ENCODE peak calls at places on chromosomes 12 and 14, in eight cellular contexts. Y, Z, T, G, P, D, W and O are unnamed samples.

GRCh38 chr12:131499160-131499863 is 211.6 kb upstream of the SFSWAP start:
- DNase-seq in P (no peak), W (no peak), G (no peak), D (no peak), Y (no peak), Z (no peak), T (no peak), O (no peak)

GRCh38 chr12:2273288-2273687 is 220.5 kb downstream of the CACNA1C start:
- DNase-seq in Z (no peak), G (no peak), Y (no peak), T (no peak), P (no peak), W (no peak), D (no peak), O (peak)

GRCh38 chr14:99241314-99242035 is 30.5 kb downstream of the BCL11B start:
- DNase-seq in Z (no peak), T (no peak), Y (no peak), W (no peak), G (no peak), D (no peak), P (no peak), O (no peak)

GRCh38 chr12:123102381-123102780 is 48.5 kb downstream of the PITPNM2 start:
- DNase-seq in G (no peak), D (no peak), P (no peak), T (no peak), Z (no peak), W (no peak), Y (no peak), O (no peak)

GRCh38 chr14:54252072-54252730 is 144.6 kb upstream of the CDKN3 start:
- DNase-seq in T (peak), D (no peak), Y (no peak), G (peak), Z (no peak), W (no peak), P (no peak), O (peak)

GRCh38 chr12:16323010-16323409 is 24.4 kb upstream of the MGST1 start:
- DNase-seq in W (no peak), P (no peak), D (no peak), T (no peak), Z (no peak), Y (no peak), G (no peak), O (peak)

GRCh38 chr14:105165761-105166485 is 2.7 kb downstream of the JAG2 start:
- DNase-seq in P (no peak), D (no peak), T (no peak), Z (no peak), Y (no peak), W (no peak), G (no peak), O (no peak)

GRCh38 chr14:73680821-73681220 is 33.4 kb downstream of the PNMA1 start:
- DNase-seq in Y (no peak), D (no peak), W (no peak), P (no peak), G (no peak), Z (no peak), T (no peak), O (no peak)

GRCh38 chr12:73186272-73186671 is 914.1 kb downstream of the TRHDE start:
- DNase-seq in D (no peak), Y (no peak), P (no peak), G (no peak), Z (no peak), T (no peak), W (no peak), O (no peak)

GRCh38 chr12:52807544-52808470 is 6.1 kb downstream of the KRT4 start:
- DNase-seq in W (no peak), Z (no peak), G (no peak), P (no peak), Y (no peak), D (no peak), T (no peak), O (no peak)

GRCh38 chr14:93010118-93010475 is 87.1 kb downstream of the CHGA start:
- DNase-seq in Z (no peak), W (no peak), Y (no peak), T (peak), P (no peak), D (no peak), G (no peak), O (no peak)

GRCh38 chr14:61420326-61420725 is 98.9 kb downstream of the PRKCH start:
- DNase-seq in Z (no peak), Y (no peak), G (peak), T (no peak), D (no peak), W (no peak), P (no peak), O (peak)

GRCh38 chr14:70086685-70087379 is 101.9 kb downstream of the SLC8A3 start:
- DNase-seq in G (peak), Z (peak), W (no peak), P (no peak), Y (peak), T (peak), D (peak), O (peak)

GRCh38 chr12:15050664-15051063 is 77.8 kb downstream of the PDE6H start:
- DNase-seq in T (no peak), G (no peak), W (no peak), P (no peak), D (no peak), Z (no peak), Y (no peak), O (no peak)

GRCh38 chr12:112116232-112117060 is 7.9 kb upstream of the NAA25 start:
- DNase-seq in P (no peak), Y (peak), Z (peak), W (peak), T (peak), G (peak), D (peak), O (peak)

GRCh38 chr12:67437011-67437410 is 167.9 kb downstream of the CAND1 start:
- DNase-seq in W (no peak), D (no peak), G (no peak), T (no peak), Y (no peak), P (no peak), Z (no peak), O (no peak)

GRCh38 chr12:132411457-132411856 is 78.5 kb upstream of the FBRSL1 start:
- DNase-seq in Z (no peak), D (no peak), Y (no peak), G (no peak), T (no peak), W (no peak), P (no peak), O (no peak)

GRCh38 chr14:99732436-99733220 is 48.5 kb downstream of the CYP46A1 start:
- DNase-seq in D (no peak), T (no peak), P (no peak), Y (peak), G (no peak), W (no peak), Z (no peak), O (no peak)

GRCh38 chr12:50052964-50053363 is 4.4 kb upstream of the ASIC1 start:
- DNase-seq in W (no peak), D (no peak), Y (no peak), T (no peak), P (no peak), Z (peak), G (no peak), O (no peak)

GRCh38 chr14:86858591-86858990 is 1134.4 kb downstream of the GALC start:
- DNase-seq in Y (no peak), Z (no peak), T (no peak), W (no peak), G (no peak), P (no peak), D (no peak), O (no peak)

GRCh38 chr12:109099426-109100020 is 2.1 kb downstream of the UNG start:
- DNase-seq in P (no peak), W (no peak), G (no peak), Z (no peak), T (no peak), D (no peak), Y (no peak), O (no peak)

GRCh38 chr12:51536159-51536558 is 54.9 kb upstream of the SCN8A start:
- DNase-seq in Z (no peak), P (no peak), D (peak), T (no peak), W (no peak), Y (no peak), G (peak), O (peak)

GRCh38 chr12:53268009-53268636 is at the start of gene ESPL1:
- DNase-seq in G (peak), D (peak), Z (peak), Y (peak), W (peak), P (peak), T (peak), O (peak)

GRCh38 chr12:122984612-122985358 is 4.3 kb downstream of the ARL6IP4 start:
- DNase-seq in Y (no peak), G (no peak), D (peak), Z (no peak), T (peak), W (no peak), P (no peak), O (no peak)

GRCh38 chr12:55060470-55060869 is 40.7 kb downstream of the NEUROD4 start:
- DNase-seq in Z (no peak), P (peak), D (peak), Y (no peak), G (no peak), W (no peak), T (no peak), O (no peak)

GRCh38 chr12:55034218-55034617 is 14.4 kb downstream of the NEUROD4 start:
- DNase-seq in Z (no peak), D (no peak), T (no peak), W (no peak), G (no peak), Y (no peak), P (no peak), O (no peak)

GRCh38 chr12:40104461-40105264 is 1.2 kb downstream of the SLC2A13 start:
- DNase-seq in Y (no peak), G (peak), D (peak), T (no peak), P (no peak), W (no peak), Z (no peak), O (peak)

GRCh38 chr14:102927878-102928411 is 5.5 kb downstream of the AMN start:
- DNase-seq in P (no peak), Y (peak), W (no peak), D (no peak), T (no peak), G (no peak), Z (no peak), O (no peak)

GRCh38 chr14:31418440-31418839 is 1.9 kb downstream of the HEATR5A start:
- DNase-seq in P (no peak), Z (no peak), Y (no peak), W (no peak), G (no peak), D (no peak), T (no peak), O (no peak)

GRCh38 chr14:37056473-37056872 is 115.9 kb downstream of the SLC25A21 start:
- DNase-seq in G (peak), W (no peak), T (no peak), Z (no peak), D (peak), P (no peak), Y (peak), O (peak)

GRCh38 chr12:46770501-46771183 is 55.2 kb downstream of the SLC38A4 start:
- DNase-seq in P (no peak), D (no peak), W (no peak), T (peak), G (no peak), Y (no peak), Z (no peak), O (peak)

GRCh38 chr12:96858162-96858561 is 48.9 kb upstream of the NEDD1 start:
- DNase-seq in T (no peak), G (no peak), D (no peak), Z (no peak), P (no peak), Y (no peak), W (no peak), O (no peak)

GRCh38 chr12:82124711-82125110 is 233.5 kb downstream of the CCDC59 start:
- DNase-seq in G (no peak), Z (no peak), T (no peak), W (no peak), P (no peak), D (no peak), Y (no peak), O (no peak)
- TF ChIP-seq USF2 in G (no peak), Z (no peak), T (no peak), W (no peak), P (no peak), D (no peak), Y (no peak), O (no peak)

GRCh38 chr12:12804432-12804886 is 8.7 kb upstream of the DDX47 start:
- DNase-seq in Y (no peak), T (peak), W (no peak), D (no peak), P (no peak), G (peak), Z (no peak), O (peak)
- TF ChIP-seq USF2 in Y (no peak), T (no peak), W (no peak), D (no peak), P (no peak), G (no peak), Z (no peak), O (no peak)

DNA sequence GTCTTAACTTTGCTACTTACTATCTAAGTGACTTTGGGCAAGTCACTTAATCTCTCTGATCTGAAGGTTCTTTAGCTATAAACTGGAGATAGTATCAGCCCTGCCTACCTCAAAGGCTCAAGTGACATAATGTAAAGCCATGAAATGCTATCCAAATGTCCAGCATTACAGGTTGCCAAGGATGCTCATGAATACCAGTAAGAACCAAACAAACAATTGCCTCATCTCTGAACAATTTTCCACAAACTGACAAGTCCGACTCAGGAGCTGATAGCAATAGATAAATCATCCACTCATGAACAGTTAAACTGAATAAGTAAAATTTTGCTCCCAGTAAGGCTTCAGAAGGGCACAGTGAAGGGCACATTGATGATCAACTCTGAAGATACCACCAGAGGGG is 51.5 kb downstream of the LMNTD1 start:
- DNase-seq in T (no peak), D (no peak), Y (no peak), W (no peak), Z (no peak), G (no peak), P (no peak), O (peak)
- TF ChIP-seq USF2 in T (no peak), D (no peak), Y (no peak), W (no peak), Z (no peak), G (no peak), P (no peak), O (no peak)

GRCh38 chr12:57632369-57632897 is 568 bp downstream of the B4GALNT1 start:
- DNase-seq in D (peak), W (peak), T (no peak), Y (peak), G (peak), P (no peak), Z (peak), O (no peak)

GRCh38 chr12:57629897-57630471 is 3.0 kb downstream of the B4GALNT1 start:
- DNase-seq in Y (no peak), W (no peak), T (no peak), G (no peak), Z (peak), P (no peak), D (no peak), O (no peak)

GRCh38 chr12:57630891-57631433 is 2.0 kb downstream of the B4GALNT1 start:
- DNase-seq in T (no peak), G (no peak), P (no peak), Z (peak), Y (no peak), W (no peak), D (no peak), O (no peak)

GRCh38 chr12:57632898-57633825 is at the start of gene B4GALNT1:
- DNase-seq in Y (peak), P (no peak), D (peak), G (peak), T (no peak), Z (peak), W (no peak), O (peak)

DNA sequence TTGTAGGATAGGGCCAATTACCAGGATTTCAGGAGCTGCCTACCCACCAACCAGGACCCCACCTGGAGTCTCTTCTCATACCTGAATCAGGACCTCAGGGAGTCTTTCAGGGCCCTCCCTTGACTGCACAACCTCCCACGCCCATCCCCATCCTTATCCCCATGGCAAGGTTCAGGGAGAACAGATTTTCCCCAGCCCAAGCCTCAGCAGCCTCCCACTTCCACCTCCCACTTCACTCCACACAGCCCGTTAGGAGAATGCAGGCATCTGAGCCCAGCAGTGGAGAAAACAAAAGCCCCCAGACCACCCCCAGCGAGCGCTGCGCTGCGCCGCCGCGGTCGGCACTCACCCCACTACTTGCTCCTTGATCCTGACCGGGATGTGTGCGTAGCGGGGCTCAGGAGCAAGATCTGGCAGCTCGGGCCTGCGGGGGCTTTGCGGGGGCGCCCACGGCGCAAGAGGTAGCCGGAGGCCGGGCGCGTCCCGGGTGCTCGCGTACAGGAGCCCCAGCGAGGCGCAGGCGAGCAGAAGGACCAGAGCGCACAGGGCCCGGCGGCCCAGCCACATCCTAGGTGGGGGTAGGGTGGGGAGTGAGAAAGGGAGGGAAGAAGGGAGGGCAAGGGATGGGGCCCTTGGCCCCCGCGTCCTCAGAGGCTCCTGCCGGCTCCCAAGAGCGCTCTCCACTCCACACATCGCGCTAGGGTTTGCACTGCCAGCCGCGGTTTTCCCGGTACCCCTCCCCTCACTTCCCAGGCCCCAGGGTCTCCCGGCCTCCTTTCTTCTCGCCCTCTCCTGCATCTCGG is 1.2 kb downstream of the B4GALNT1 start:
- DNase-seq in Z (peak), G (no peak), D (no peak), P (no peak), Y (peak), W (peak), T (no peak), O (no peak)
- TF ChIP-seq USF2 in Z (no peak), G (no peak), D (no peak), P (no peak), Y (no peak), W (no peak), T (no peak), O (no peak)

GRCh38 chr12:107318804-107319535 is 225.6 kb upstream of the CRY1 start:
- DNase-seq in Y (peak), D (no peak), G (peak), W (peak), Z (peak), T (no peak), P (no peak), O (peak)
- TF ChIP-seq USF2 in Y (no peak), D (no peak), G (no peak), W (no peak), Z (no peak), T (no peak), P (no peak), O (no peak)

DNA sequence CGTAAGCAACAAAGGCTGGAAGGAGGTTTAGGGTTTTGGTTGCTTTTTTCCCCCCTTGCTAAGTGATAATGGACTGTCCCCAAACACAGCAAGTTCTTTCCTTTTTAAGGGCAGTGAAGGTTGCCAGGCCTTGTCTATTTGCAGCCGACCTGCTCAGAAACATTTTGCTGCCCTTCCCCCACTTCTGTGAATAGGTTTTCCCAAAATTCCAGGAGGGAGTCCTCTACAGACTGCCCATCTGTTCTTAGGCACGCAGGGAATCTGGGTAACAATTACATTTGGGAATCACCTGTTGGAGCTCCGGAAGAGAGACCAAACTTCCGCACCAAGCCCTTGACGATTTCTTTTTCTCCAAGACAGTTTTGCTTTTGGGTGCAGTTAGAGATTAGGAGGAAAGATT is 102.8 kb upstream of the NTF3 start:
- DNase-seq in T (no peak), G (no peak), P (no peak), W (no peak), Z (no peak), D (no peak), Y (no peak), O (no peak)
- TF ChIP-seq USF2 in T (no peak), G (no peak), P (no peak), W (no peak), Z (no peak), D (no peak), Y (no peak), O (no peak)